ENCODE peak calls at places on chromosomes 12 and 14, in six cellular contexts. One of them, this sample, is unnamed.
A peak's percentile ranks its signal among the peaks of the same experiment; 100 is the strongest.

GRCh38 chr14:77000340-77001235 is 27.9 kb downstream of the IRF2BPL start:
- DNase-seq in lung: no peak
- DNase-seq in cardiac muscle cell: peak; percentile 76
- DNase-seq in stomach: peak; percentile 42
- DNase-seq in astrocyte: peak; percentile 59
- DNase-seq in adrenal gland: no peak
- DNase-seq in this sample: no peak

GRCh38 chr12:103561174-103561573 is 25.9 kb upstream of the STAB2 start:
- DNase-seq in cardiac muscle cell: no peak
- DNase-seq in astrocyte: peak; percentile 45
- DNase-seq in adrenal gland: no peak
- DNase-seq in stomach: no peak
- DNase-seq in lung: no peak
- DNase-seq in this sample: no peak

GRCh38 chr12:6644257-6644596 is 3.0 kb downstream of the ACRBP start:
- DNase-seq in stomach: no peak
- DNase-seq in adrenal gland: no peak
- DNase-seq in cardiac muscle cell: no peak
- DNase-seq in lung: no peak
- DNase-seq in astrocyte: no peak
- DNase-seq in this sample: no peak

GRCh38 chr14:54769955-54770863 is 132.4 kb downstream of the GCH1 start:
- DNase-seq in astrocyte: no peak
- DNase-seq in stomach: no peak
- DNase-seq in cardiac muscle cell: peak; percentile 73
- DNase-seq in lung: no peak
- DNase-seq in adrenal gland: no peak
- DNase-seq in this sample: no peak

GRCh38 chr14:56474419-56475022 is 105.1 kb upstream of the TMEM260 start:
- DNase-seq in astrocyte: peak; percentile 14
- DNase-seq in cardiac muscle cell: peak; percentile 67
- DNase-seq in lung: no peak
- DNase-seq in adrenal gland: no peak
- DNase-seq in stomach: no peak
- DNase-seq in this sample: no peak

GRCh38 chr12:15123401-15123800 is 97.8 kb downstream of the RERG start:
- DNase-seq in adrenal gland: no peak
- DNase-seq in lung: no peak
- DNase-seq in stomach: no peak
- DNase-seq in astrocyte: no peak
- DNase-seq in cardiac muscle cell: no peak
- DNase-seq in this sample: no peak

GRCh38 chr14:38290601-38291190 is 34.8 kb upstream of the CLEC14A start:
- DNase-seq in adrenal gland: no peak
- DNase-seq in stomach: no peak
- DNase-seq in astrocyte: peak; percentile 97
- DNase-seq in lung: peak; percentile 33
- DNase-seq in cardiac muscle cell: no peak
- DNase-seq in this sample: no peak

GRCh38 chr12:4276524-4277204 is 3.1 kb downstream of the CCND2 start:
- DNase-seq in cardiac muscle cell: peak; percentile 96
- DNase-seq in astrocyte: peak; percentile 65
- DNase-seq in adrenal gland: peak; percentile 92
- DNase-seq in stomach: peak; percentile 77
- DNase-seq in lung: peak; percentile 93
- DNase-seq in this sample: peak; percentile 63

GRCh38 chr14:92258934-92259333 is 64.0 kb upstream of the SLC24A4 start:
- DNase-seq in adrenal gland: no peak
- DNase-seq in lung: no peak
- DNase-seq in astrocyte: no peak
- DNase-seq in stomach: no peak
- DNase-seq in cardiac muscle cell: no peak
- DNase-seq in this sample: no peak

GRCh38 chr14:72948481-72949138 is 22.3 kb downstream of the DCAF4 start:
- DNase-seq in lung: peak; percentile 52
- DNase-seq in stomach: peak; percentile 72
- DNase-seq in adrenal gland: peak; percentile 78
- DNase-seq in astrocyte: peak; percentile 37
- DNase-seq in cardiac muscle cell: peak; percentile 78
- DNase-seq in this sample: no peak

GRCh38 chr12:123040106-123040505 is 59.6 kb downstream of the ARL6IP4 start:
- DNase-seq in lung: no peak
- DNase-seq in stomach: no peak
- DNase-seq in astrocyte: no peak
- DNase-seq in adrenal gland: no peak
- DNase-seq in cardiac muscle cell: no peak
- DNase-seq in this sample: no peak

GRCh38 chr14:68495101-68495637 is 297.7 kb downstream of the ZFP36L1 start:
- DNase-seq in adrenal gland: peak; percentile 50
- DNase-seq in stomach: no peak
- DNase-seq in cardiac muscle cell: no peak
- DNase-seq in astrocyte: no peak
- DNase-seq in lung: no peak
- DNase-seq in this sample: no peak

GRCh38 chr12:104054681-104055346 is 4.8 kb upstream of the GLT8D2 start:
- DNase-seq in cardiac muscle cell: no peak
- DNase-seq in adrenal gland: no peak
- DNase-seq in lung: no peak
- DNase-seq in astrocyte: no peak
- DNase-seq in stomach: no peak
- DNase-seq in this sample: no peak

GRCh38 chr14:105843444-105844046 is 317.2 kb downstream of the TMEM121 start:
- DNase-seq in stomach: no peak
- DNase-seq in cardiac muscle cell: no peak
- DNase-seq in astrocyte: no peak
- DNase-seq in lung: no peak
- DNase-seq in adrenal gland: no peak
- DNase-seq in this sample: peak; percentile 55
- H3K9me3 ChIP-seq in stomach: no peaks in the 10 kb centered on the region
- H3K9me3 ChIP-seq in cardiac muscle cell: no peaks in the 10 kb centered on the region
- H3K9me3 ChIP-seq in astrocyte: peaks cover 19% of the 10 kb centered on the region
- H3K9me3 ChIP-seq in lung: no peaks in the 10 kb centered on the region
- H3K9me3 ChIP-seq in adrenal gland: no peaks in the 10 kb centered on the region
- H3K9me3 ChIP-seq in this sample: no peaks in the 10 kb centered on the region

GRCh38 chr12:30323008-30323407 is 372.7 kb downstream of the IPO8 start:
- DNase-seq in lung: no peak
- DNase-seq in cardiac muscle cell: no peak
- DNase-seq in stomach: no peak
- DNase-seq in astrocyte: no peak
- DNase-seq in adrenal gland: no peak
- DNase-seq in this sample: no peak
- TF ChIP-seq CTCF in lung: no peak
- TF ChIP-seq CTCF in cardiac muscle cell: peak; percentile 28
- TF ChIP-seq CTCF in stomach: no peak
- TF ChIP-seq CTCF in astrocyte: no peak
- TF ChIP-seq CTCF in adrenal gland: no peak
- TF ChIP-seq CTCF in this sample: no peak

GRCh38 chr14:96909841-96910364 is 112.7 kb downstream of the VRK1 start:
- DNase-seq in cardiac muscle cell: no peak
- DNase-seq in adrenal gland: no peak
- DNase-seq in lung: no peak
- DNase-seq in stomach: no peak
- DNase-seq in astrocyte: no peak
- DNase-seq in this sample: no peak
- H3K9me3 ChIP-seq in cardiac muscle cell: no peaks in the 10 kb centered on the region
- H3K9me3 ChIP-seq in adrenal gland: no peaks in the 10 kb centered on the region
- H3K9me3 ChIP-seq in lung: peaks cover 12% of the 10 kb centered on the region
- H3K9me3 ChIP-seq in stomach: peaks cover 42% of the 10 kb centered on the region
- H3K9me3 ChIP-seq in astrocyte: peaks cover 3% of the 10 kb centered on the region
- H3K9me3 ChIP-seq in this sample: peaks cover 8% of the 10 kb centered on the region

GRCh38 chr14:59761851-59762250 is 108.7 kb downstream of the RTN1 start:
- DNase-seq in lung: no peak
- DNase-seq in adrenal gland: no peak
- DNase-seq in stomach: no peak
- DNase-seq in astrocyte: no peak
- DNase-seq in cardiac muscle cell: no peak
- DNase-seq in this sample: no peak
- TF ChIP-seq CTCF in lung: no peak
- TF ChIP-seq CTCF in adrenal gland: no peak
- TF ChIP-seq CTCF in stomach: no peak
- TF ChIP-seq CTCF in astrocyte: no peak
- TF ChIP-seq CTCF in cardiac muscle cell: no peak
- TF ChIP-seq CTCF in this sample: no peak

GRCh38 chr14:26334288-26334687 is 263.5 kb downstream of the NOVA1 start:
- DNase-seq in adrenal gland: no peak
- DNase-seq in astrocyte: no peak
- DNase-seq in stomach: no peak
- DNase-seq in lung: no peak
- DNase-seq in cardiac muscle cell: no peak
- DNase-seq in this sample: no peak

GRCh38 chr14:26330982-26331381 is 266.9 kb downstream of the NOVA1 start:
- DNase-seq in lung: no peak
- DNase-seq in cardiac muscle cell: no peak
- DNase-seq in stomach: no peak
- DNase-seq in astrocyte: no peak
- DNase-seq in adrenal gland: no peak
- DNase-seq in this sample: no peak

GRCh38 chr14:26328766-26329165 is 269.1 kb downstream of the NOVA1 start:
- DNase-seq in astrocyte: no peak
- DNase-seq in lung: no peak
- DNase-seq in cardiac muscle cell: no peak
- DNase-seq in adrenal gland: no peak
- DNase-seq in stomach: no peak
- DNase-seq in this sample: no peak

DNA sequence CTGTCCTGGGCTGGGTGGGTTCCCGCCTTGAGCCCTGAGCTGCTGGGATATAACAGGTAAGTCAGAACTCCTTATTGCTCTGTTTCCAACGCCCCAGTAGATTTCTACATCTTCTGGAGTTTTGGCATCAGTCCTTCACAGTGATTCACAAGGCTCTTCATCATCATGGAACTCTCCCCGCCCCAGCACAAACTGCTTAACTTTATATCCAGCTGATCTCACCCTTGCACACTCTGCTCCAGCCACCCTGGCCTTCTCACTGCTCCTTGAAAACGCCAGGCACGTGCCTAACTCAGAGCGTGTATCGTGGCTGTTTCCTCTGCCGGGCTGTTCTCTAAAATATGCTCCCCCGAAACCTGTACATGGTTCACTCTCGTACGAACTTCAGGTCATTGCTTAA is 264.9 kb downstream of the NOVA1 start:
- DNase-seq in stomach: no peak
- DNase-seq in cardiac muscle cell: no peak
- DNase-seq in astrocyte: no peak
- DNase-seq in lung: no peak
- DNase-seq in adrenal gland: no peak
- DNase-seq in this sample: no peak
- H3K9me3 ChIP-seq in stomach: no peaks in the 10 kb centered on the region
- H3K9me3 ChIP-seq in cardiac muscle cell: no peaks in the 10 kb centered on the region
- H3K9me3 ChIP-seq in astrocyte: peaks cover 3% of the 10 kb centered on the region
- H3K9me3 ChIP-seq in lung: no peaks in the 10 kb centered on the region
- H3K9me3 ChIP-seq in adrenal gland: no peaks in the 10 kb centered on the region
- H3K9me3 ChIP-seq in this sample: no peaks in the 10 kb centered on the region

GRCh38 chr12:33514893-33515292 is 75.3 kb upstream of the SYT10 start:
- DNase-seq in cardiac muscle cell: no peak
- DNase-seq in adrenal gland: no peak
- DNase-seq in lung: no peak
- DNase-seq in stomach: no peak
- DNase-seq in astrocyte: no peak
- DNase-seq in this sample: no peak
- TF ChIP-seq CTCF in cardiac muscle cell: no peak
- TF ChIP-seq CTCF in adrenal gland: no peak
- TF ChIP-seq CTCF in lung: no peak
- TF ChIP-seq CTCF in stomach: no peak
- TF ChIP-seq CTCF in astrocyte: no peak
- TF ChIP-seq CTCF in this sample: no peak

DNA sequence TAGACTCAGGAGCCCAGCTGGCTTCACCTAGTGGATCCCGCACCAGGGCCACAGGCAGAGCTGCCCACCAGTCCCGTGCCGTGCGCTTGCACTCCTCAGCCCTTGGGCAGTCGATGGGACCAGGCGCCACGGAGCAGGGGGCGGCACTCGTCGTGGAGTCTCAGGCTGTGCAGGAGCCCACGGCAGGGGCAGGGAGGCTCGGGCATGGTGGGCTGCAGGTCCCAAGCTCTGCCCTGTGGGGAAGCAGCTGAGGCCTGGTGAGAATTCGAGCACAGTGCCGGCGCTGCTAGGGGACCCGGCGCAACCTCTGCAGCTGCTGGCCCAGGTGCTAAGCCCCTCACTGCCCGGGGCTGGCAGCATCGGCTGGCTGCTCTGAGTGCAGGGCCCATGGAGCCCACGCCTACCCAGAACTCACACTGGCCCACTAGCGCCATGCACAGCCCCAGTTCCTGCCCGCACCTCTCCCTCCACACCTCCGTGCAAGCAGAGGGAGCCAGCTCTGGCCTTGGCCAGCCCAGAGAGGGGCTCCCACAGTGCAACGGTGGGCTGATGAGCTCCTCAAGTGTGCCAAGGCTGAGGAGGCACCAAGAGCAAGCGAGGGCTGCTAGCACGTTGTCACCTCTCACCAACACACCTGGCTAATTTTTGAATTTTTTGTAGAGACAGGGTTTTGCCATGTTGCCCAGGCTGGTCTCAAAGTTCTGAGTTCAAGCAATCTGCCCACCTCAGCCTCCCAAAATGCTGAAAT is 116.1 kb downstream of the SPTSSA start:
- DNase-seq in stomach: no peak
- DNase-seq in cardiac muscle cell: no peak
- DNase-seq in adrenal gland: no peak
- DNase-seq in lung: no peak
- DNase-seq in astrocyte: no peak
- DNase-seq in this sample: no peak
- H3K9me3 ChIP-seq in stomach: peaks cover 8% of the 10 kb centered on the region
- H3K9me3 ChIP-seq in cardiac muscle cell: no peaks in the 10 kb centered on the region
- H3K9me3 ChIP-seq in adrenal gland: no peaks in the 10 kb centered on the region
- H3K9me3 ChIP-seq in lung: peaks cover 4% of the 10 kb centered on the region
- H3K9me3 ChIP-seq in astrocyte: no peaks in the 10 kb centered on the region
- H3K9me3 ChIP-seq in this sample: no peaks in the 10 kb centered on the region

This sample was measured in ascending aorta.